ENCODE peak calls at places on chromosome X, in six cellular contexts. F, K, J, A, X and I are unnamed samples.
A peak's percentile ranks its signal among the peaks of the same experiment; 100 is the strongest.

GRCh38 chrX:38006283-38006682 is at the start of gene SYTL5:
- DNase-seq in X (no peak), A (no peak), F (no peak), K (no peak), J (peak; percentile 29), I (no peak)

GRCh38 chrX:85922821-85923220 is 124.5 kb downstream of the CHM start:
- DNase-seq in X (no peak), F (peak; percentile 22), K (no peak), A (no peak), J (peak; percentile 61), I (no peak)

GRCh38 chrX:42540150-42540549 is 237.8 kb downstream of the PPP1R2C start:
- DNase-seq in F (no peak), K (no peak), A (no peak), X (no peak), J (no peak), I (no peak)

GRCh38 chrX:154731881-154732280 is 19.0 kb downstream of the GAB3 start:
- DNase-seq in X (no peak), K (no peak), J (peak; percentile 72), A (no peak), F (no peak), I (no peak)

GRCh38 chrX:153877571-153878261 is 8.3 kb downstream of the L1CAM start:
- DNase-seq in J (no peak), X (no peak), F (no peak), A (no peak), K (no peak), I (no peak)

GRCh38 chrX:78652971-78653822 is 5.9 kb downstream of the RTL3 start:
- DNase-seq in A (no peak), F (peak; percentile 54), K (peak; percentile 84), J (peak; percentile 87), X (no peak), I (no peak)

GRCh38 chrX:79477691-79478090 is 110.6 kb upstream of the ITM2A start:
- DNase-seq in K (no peak), X (no peak), F (no peak), J (no peak), A (no peak), I (no peak)

GRCh38 chrX:114344756-114345155 is 239.1 kb upstream of the HTR2C start:
- DNase-seq in A (peak; percentile 77), F (no peak), K (no peak), X (no peak), J (peak; percentile 50), I (no peak)

GRCh38 chrX:51608766-51609165 is 9.9 kb downstream of the CENPVL3 start:
- DNase-seq in A (no peak), X (no peak), J (peak; percentile 26), F (no peak), K (no peak), I (no peak)

GRCh38 chrX:52346462-52347165 is 22.2 kb upstream of the XAGE2 start:
- DNase-seq in F (no peak), X (no peak), A (no peak), K (no peak), J (peak; percentile 2), I (no peak)

GRCh38 chrX:148530464-148531077 is 30.2 kb downstream of the AFF2 start:
- DNase-seq in A (peak; percentile 43), X (no peak), J (peak; percentile 46), F (no peak), K (no peak), I (no peak)